ENCODE peak calls at places on chromosomes 6 and 20, in seven cellular contexts. One of them, this sample, is unnamed.

GRCh38 chr6:13336553-13336952 is 8.2 kb upstream of the TBC1D7 start:
- DNase-seq in ecto neural progenitor cell: peak; percentile 87
- DNase-seq in RCC 7860: peak; percentile 51
- DNase-seq in RPMI8226: peak; percentile 80
- DNase-seq in non-pigmented ciliary epithelial cell: peak; percentile 64
- DNase-seq in HuH-7: peak; percentile 59
- DNase-seq in naive B cell: peak; percentile 68
- DNase-seq in this sample: peak; percentile 74

GRCh38 chr6:41488064-41488391 is 58.2 kb upstream of the FOXP4 start:
- DNase-seq in ecto neural progenitor cell: no peak
- DNase-seq in naive B cell: no peak
- DNase-seq in RCC 7860: no peak
- DNase-seq in RPMI8226: no peak
- DNase-seq in non-pigmented ciliary epithelial cell: no peak
- DNase-seq in HuH-7: no peak
- DNase-seq in this sample: no peak

GRCh38 chr6:21402368-21402767 is 191.2 kb upstream of the SOX4 start:
- DNase-seq in naive B cell: no peak
- DNase-seq in ecto neural progenitor cell: no peak
- DNase-seq in HuH-7: no peak
- DNase-seq in RPMI8226: no peak
- DNase-seq in non-pigmented ciliary epithelial cell: no peak
- DNase-seq in RCC 7860: no peak
- DNase-seq in this sample: no peak

GRCh38 chr6:64985726-64986125 is 721.3 kb downstream of the EYS start:
- DNase-seq in RPMI8226: no peak
- DNase-seq in naive B cell: no peak
- DNase-seq in HuH-7: no peak
- DNase-seq in non-pigmented ciliary epithelial cell: no peak
- DNase-seq in ecto neural progenitor cell: no peak
- DNase-seq in RCC 7860: no peak
- DNase-seq in this sample: no peak

GRCh38 chr6:151089916-151090443 is 149.8 kb upstream of the AKAP12 start:
- DNase-seq in naive B cell: no peak
- DNase-seq in RPMI8226: no peak
- DNase-seq in RCC 7860: no peak
- DNase-seq in ecto neural progenitor cell: no peak
- DNase-seq in non-pigmented ciliary epithelial cell: no peak
- DNase-seq in HuH-7: no peak
- DNase-seq in this sample: no peak

GRCh38 chr20:35040646-35041045 is 52.0 kb downstream of the TRPC4AP start:
- DNase-seq in RCC 7860: no peak
- DNase-seq in RPMI8226: no peak
- DNase-seq in ecto neural progenitor cell: no peak
- DNase-seq in naive B cell: no peak
- DNase-seq in HuH-7: no peak
- DNase-seq in non-pigmented ciliary epithelial cell: no peak
- DNase-seq in this sample: no peak

GRCh38 chr6:97668716-97669115 is 385.7 kb upstream of the MMS22L start:
- DNase-seq in HuH-7: no peak
- DNase-seq in ecto neural progenitor cell: peak; percentile 70
- DNase-seq in RCC 7860: no peak
- DNase-seq in naive B cell: no peak
- DNase-seq in non-pigmented ciliary epithelial cell: no peak
- DNase-seq in RPMI8226: no peak
- DNase-seq in this sample: no peak

GRCh38 chr6:43020847-43021246 is 576 bp upstream of the RRP36 start:
- DNase-seq in HuH-7: no peak
- DNase-seq in RPMI8226: no peak
- DNase-seq in RCC 7860: no peak
- DNase-seq in non-pigmented ciliary epithelial cell: no peak
- DNase-seq in naive B cell: no peak
- DNase-seq in ecto neural progenitor cell: no peak
- DNase-seq in this sample: no peak

GRCh38 chr6:124963416-124964083 is 1.3 kb downstream of the RNF217 start:
- DNase-seq in naive B cell: no peak
- DNase-seq in ecto neural progenitor cell: no peak
- DNase-seq in non-pigmented ciliary epithelial cell: no peak
- DNase-seq in RCC 7860: peak; percentile 17
- DNase-seq in RPMI8226: no peak
- DNase-seq in HuH-7: no peak
- DNase-seq in this sample: no peak

This sample was measured in prostate gland.